ENCODE peak calls at places on chromosome 19, in ten cellular contexts. U is kidney; G is fibroblast of mammary gland; Q is CD4-positive, CD25-positive, alpha-beta regulatory T cell; W is DND-41; M is left ventricle myocardium inferior; K is effector memory CD4-positive, alpha-beta T cell; P is thoracic aorta; Y is cardiac muscle cell; H is IMR-90. E is an unnamed sample.

GRCh38 chr19:52343548-52343947 is 7.5 kb downstream of the ZNF610 start:
- DNase-seq in U (no peak), G (peak), Q (peak), W (peak), M (peak), K (peak), P (no peak), Y (peak), H (peak), E (peak)

GRCh38 chr19:7470540-7471305 is 18.1 kb downstream of the PEX11G start:
- DNase-seq in U (no peak), G (no peak), Q (no peak), W (no peak), M (no peak), K (no peak), P (no peak), Y (no peak), H (no peak), E (no peak)

GRCh38 chr19:18432275-18433038 is 5.5 kb downstream of the ISYNA1 start:
- DNase-seq in U (no peak), G (no peak), Q (no peak), W (no peak), M (no peak), K (no peak), P (no peak), Y (no peak), H (no peak), E (no peak)

GRCh38 chr19:55158423-55158822 is 891 bp upstream of the TNNI3 start:
- DNase-seq in U (no peak), G (no peak), Q (no peak), W (no peak), M (no peak), K (no peak), P (no peak), Y (no peak), H (no peak), E (no peak)

GRCh38 chr19:38974599-38975213 is 836 bp downstream of the FBXO17 start:
- DNase-seq in U (no peak), G (peak), Q (no peak), W (no peak), M (no peak), K (no peak), P (no peak), Y (peak), H (no peak), E (no peak)

GRCh38 chr19:22137791-22138190 is 59.0 kb downstream of the ZNF676 start:
- DNase-seq in U (no peak), G (no peak), Q (no peak), W (no peak), M (no peak), K (no peak), P (no peak), Y (no peak), H (no peak), E (no peak)

GRCh38 chr19:2070986-2071673 is 20.1 kb upstream of the MKNK2 start:
- DNase-seq in U (peak), G (no peak), Q (no peak), W (no peak), M (no peak), K (no peak), P (no peak), Y (no peak), H (no peak), E (no peak)

GRCh38 chr19:3075605-3076431 is 13.5 kb upstream of the TLE5 start:
- DNase-seq in U (peak), G (no peak), Q (peak), W (peak), M (peak), K (peak), P (no peak), Y (peak), H (no peak), E (peak)

GRCh38 chr19:54684537-54684936 is 21.8 kb downstream of the LILRB4 start:
- DNase-seq in U (no peak), G (peak), Q (no peak), W (peak), M (no peak), K (no peak), P (no peak), Y (peak), H (no peak), E (peak)

GRCh38 chr19:14114854-14115253 is 2.7 kb downstream of the PRKACA start:
- DNase-seq in U (no peak), G (peak), Q (peak), W (peak), M (peak), K (peak), P (no peak), Y (peak), H (no peak), E (no peak)

GRCh38 chr19:13169769-13170168 is 19.6 kb downstream of the IER2 start:
- DNase-seq in U (no peak), G (peak), Q (no peak), W (no peak), M (no peak), K (no peak), P (no peak), Y (peak), H (peak), E (no peak)

GRCh38 chr19:46761418-46761831 is 15.2 kb upstream of the STRN4 start:
- DNase-seq in U (no peak), G (peak), Q (no peak), W (no peak), M (no peak), K (no peak), P (no peak), Y (peak), H (peak), E (no peak)

GRCh38 chr19:29676586-29676985 is 11.3 kb downstream of the PLEKHF1 start:
- DNase-seq in U (peak), G (no peak), Q (no peak), W (no peak), M (peak), K (no peak), P (no peak), Y (no peak), H (no peak), E (no peak)

GRCh38 chr19:21602105-21602658 is 96.8 kb downstream of the ZNF429 start:
- DNase-seq in U (no peak), G (no peak), Q (no peak), W (no peak), M (no peak), K (no peak), P (no peak), Y (no peak), H (no peak), E (no peak)

GRCh38 chr19:19531951-19532805 is 3.5 kb downstream of the YJEFN3 start:
- DNase-seq in U (peak), G (peak), Q (peak), W (peak), M (peak), K (peak), P (no peak), Y (peak), H (peak), E (peak)

GRCh38 chr19:7153008-7153407 is 83.5 kb downstream of the ZNF557 start:
- DNase-seq in U (no peak), G (no peak), Q (no peak), W (no peak), M (no peak), K (no peak), P (no peak), Y (peak), H (no peak), E (peak)

GRCh38 chr19:58474291-58474996 is 1.7 kb upstream of the ZNF446 start:
- DNase-seq in U (no peak), G (peak), Q (no peak), W (no peak), M (no peak), K (no peak), P (no peak), Y (peak), H (peak), E (no peak)

GRCh38 chr19:23525265-23525862 is 130.1 kb upstream of the ZNF91 start:
- DNase-seq in U (no peak), G (no peak), Q (no peak), W (no peak), M (no peak), K (no peak), P (no peak), Y (no peak), H (no peak), E (no peak)
- H3K4me3 ChIP-seq in U (no peak), G (no peak), Q (no peak), W (no peak), M (no peak), K (no peak), P (no peak), Y (no peak), H (no peak), E (no peak)

GRCh38 chr19:49188626-49189200 is 31.1 kb downstream of the TRPM4 start:
- DNase-seq in U (no peak), G (no peak), Q (no peak), W (no peak), M (no peak), K (no peak), P (no peak), Y (no peak), H (no peak), E (no peak)
- H3K4me3 ChIP-seq in U (no peak), G (no peak), Q (no peak), W (no peak), M (no peak), K (no peak), P (no peak), Y (no peak), H (no peak), E (no peak)

GRCh38 chr19:56476671-56477428 is at the start of gene ZNF667:
- DNase-seq in U (peak), G (peak), Q (peak), W (peak), M (peak), K (no peak), P (peak), Y (peak), H (peak), E (no peak)
- H3K4me3 ChIP-seq in U (peak), G (peak), Q (no peak), W (peak), M (peak), K (peak), P (peak), Y (peak), H (peak), E (no peak)

GRCh38 chr19:409515-410242 is 732 bp upstream of the C2CD4C start:
- DNase-seq in U (no peak), G (no peak), Q (no peak), W (peak), M (no peak), K (no peak), P (no peak), Y (no peak), H (no peak), E (peak)
- H3K4me3 ChIP-seq in U (no peak), G (no peak), Q (no peak), W (peak), M (peak), K (peak), P (peak), Y (peak), H (peak), E (peak)

GRCh38 chr19:6063576-6063961 is 46.7 kb downstream of the RFX2 start:
- DNase-seq in U (peak), G (no peak), Q (no peak), W (no peak), M (no peak), K (no peak), P (no peak), Y (no peak), H (no peak), E (no peak)
- H3K4me3 ChIP-seq in U (no peak), G (no peak), Q (no peak), W (no peak), M (no peak), K (no peak), P (no peak), Y (no peak), H (no peak), E (no peak)

GRCh38 chr19:16911046-16911445 is 22.2 kb downstream of the F2RL3 start:
- DNase-seq in U (peak), G (no peak), Q (no peak), W (no peak), M (no peak), K (no peak), P (no peak), Y (no peak), H (no peak), E (no peak)
- H3K4me3 ChIP-seq in U (no peak), G (no peak), Q (no peak), W (no peak), M (no peak), K (no peak), P (no peak), Y (no peak), H (no peak), E (no peak)

GRCh38 chr19:35843676-35844481 is 8.4 kb downstream of the NPHS1 start:
- DNase-seq in U (no peak), G (peak), Q (no peak), W (no peak), M (no peak), K (no peak), P (no peak), Y (peak), H (no peak), E (no peak)

GRCh38 chr19:35846038-35846668 is 6.2 kb downstream of the NPHS1 start:
- DNase-seq in U (no peak), G (no peak), Q (peak), W (no peak), M (no peak), K (no peak), P (no peak), Y (no peak), H (no peak), E (no peak)

GRCh38 chr19:35844482-35845214 is 7.7 kb downstream of the NPHS1 start:
- DNase-seq in U (no peak), G (no peak), Q (no peak), W (no peak), M (no peak), K (no peak), P (no peak), Y (no peak), H (no peak), E (no peak)

GRCh38 chr19:35847911-35848310 is 4.4 kb downstream of the NPHS1 start:
- DNase-seq in U (no peak), G (no peak), Q (peak), W (no peak), M (no peak), K (no peak), P (no peak), Y (no peak), H (no peak), E (no peak)

GRCh38 chr19:35845215-35846037 is 6.9 kb downstream of the NPHS1 start:
- DNase-seq in U (no peak), G (peak), Q (peak), W (no peak), M (no peak), K (no peak), P (no peak), Y (no peak), H (no peak), E (no peak)
- H3K4me3 ChIP-seq in U (no peak), G (no peak), Q (no peak), W (no peak), M (peak), K (peak), P (peak), Y (peak), H (peak), E (no peak)